ENCODE peak calls at places on chromosome 19, in five cellular contexts. R is ovary, J is cardiac muscle cell, X is left ventricle myocardium inferior, B is fibroblast of mammary gland. L is an unnamed sample.
A peak's percentile ranks its signal among the peaks of the same experiment; 100 is the strongest.

GRCh38 chr19:3778899-3779723 is 7.1 kb downstream of the MATK start:
- DNase-seq in R (no peak), J (no peak), X (no peak), B (no peak), L (no peak)

GRCh38 chr19:35476149-35476548 is 14.1 kb downstream of the KRTDAP start:
- DNase-seq in R (no peak), J (no peak), X (no peak), B (no peak), L (no peak)

GRCh38 chr19:5826531-5827341 is 12.8 kb downstream of the FUT6 start:
- DNase-seq in R (no peak), J (peak; percentile 45), X (peak; percentile 66), B (peak; percentile 26), L (peak; percentile 29)

GRCh38 chr19:46372901-46373572 is 26.1 kb downstream of the PPP5C start:
- DNase-seq in R (peak; percentile 20), J (peak; percentile 45), X (no peak), B (peak; percentile 62), L (peak; percentile 55)

GRCh38 chr19:29843180-29844051 is 31.6 kb downstream of the CCNE1 start:
- DNase-seq in R (peak; percentile 62), J (peak; percentile 63), X (peak; percentile 36), B (peak; percentile 38), L (no peak)

GRCh38 chr19:41570639-41571112 is 5.3 kb upstream of the CEACAM21 start:
- DNase-seq in R (peak; percentile 56), J (peak; percentile 84), X (peak; percentile 75), B (peak; percentile 62), L (peak; percentile 66)

GRCh38 chr19:39212377-39212742 is 8.3 kb upstream of the SYCN start:
- DNase-seq in R (no peak), J (peak; percentile 18), X (peak; percentile 24), B (peak; percentile 13), L (no peak)

GRCh38 chr19:50333737-50334617 is 4.8 kb upstream of the KCNC3 start:
- DNase-seq in R (peak; percentile 71), J (peak; percentile 79), X (peak; percentile 77), B (no peak), L (no peak)

GRCh38 chr19:3368848-3369336 is 2.5 kb downstream of the NFIC start:
- DNase-seq in R (no peak), J (peak; percentile 56), X (no peak), B (peak; percentile 52), L (peak; percentile 61)

GRCh38 chr19:37078717-37079032 is 442 bp downstream of the ZNF420 start:
- DNase-seq in R (no peak), J (no peak), X (no peak), B (peak; percentile 6), L (no peak)

GRCh38 chr19:32138416-32138815 is 207.0 kb upstream of the ZNF507 start:
- DNase-seq in R (no peak), J (no peak), X (no peak), B (no peak), L (no peak)
- TF ChIP-seq CTCF in R (no peak), J (no peak), X (peak; percentile 18), B (no peak), L (no peak)

GRCh38 chr19:7868326-7868670 is 5.9 kb downstream of the PRR36 start:
- DNase-seq in R (peak; percentile 54), J (no peak), X (no peak), B (peak; percentile 15), L (no peak)

GRCh38 chr19:7869910-7870511 is 4.2 kb downstream of the PRR36 start:
- DNase-seq in R (peak; percentile 86), J (no peak), X (no peak), B (peak; percentile 21), L (no peak)

GRCh38 chr19:7868671-7869452 is 5.3 kb downstream of the PRR36 start:
- DNase-seq in R (peak; percentile 89), J (peak; percentile 53), X (peak; percentile 58), B (peak; percentile 58), L (peak; percentile 34)

GRCh38 chr19:7870571-7871279 is 3.5 kb downstream of the PRR36 start:
- DNase-seq in R (peak; percentile 84), J (peak; percentile 22), X (no peak), B (peak; percentile 47), L (no peak)

DNA sequence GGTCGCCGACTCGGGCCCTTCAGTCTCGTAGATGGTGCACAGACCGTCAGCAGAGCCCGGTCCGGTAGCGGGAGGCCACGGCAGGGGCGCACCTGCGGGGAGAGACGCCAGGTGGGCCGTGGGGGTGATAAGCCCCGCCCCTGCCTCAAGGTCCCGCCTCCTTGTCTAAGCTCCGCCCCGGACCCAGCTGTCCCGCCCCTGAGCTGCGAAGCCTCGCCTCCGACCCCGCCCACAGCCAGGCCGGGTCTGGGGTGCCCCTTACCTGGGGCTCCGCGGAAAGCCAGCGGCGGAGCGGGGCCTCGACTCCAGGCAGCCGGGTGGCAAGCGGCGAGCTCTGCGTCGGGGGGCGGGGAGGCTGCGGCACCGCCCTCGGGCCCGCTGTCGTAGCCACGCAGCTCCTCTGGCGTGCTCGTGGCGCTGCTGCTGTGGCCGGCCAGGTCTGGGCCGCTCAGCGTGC is 4.7 kb downstream of the PRR36 start:
- DNase-seq in R (peak; percentile 91), J (peak; percentile 40), X (peak; percentile 49), B (no peak), L (no peak)
- TF ChIP-seq CTCF in R (no peak), J (no peak), X (peak; percentile 50), B (no peak), L (no peak)

DNA sequence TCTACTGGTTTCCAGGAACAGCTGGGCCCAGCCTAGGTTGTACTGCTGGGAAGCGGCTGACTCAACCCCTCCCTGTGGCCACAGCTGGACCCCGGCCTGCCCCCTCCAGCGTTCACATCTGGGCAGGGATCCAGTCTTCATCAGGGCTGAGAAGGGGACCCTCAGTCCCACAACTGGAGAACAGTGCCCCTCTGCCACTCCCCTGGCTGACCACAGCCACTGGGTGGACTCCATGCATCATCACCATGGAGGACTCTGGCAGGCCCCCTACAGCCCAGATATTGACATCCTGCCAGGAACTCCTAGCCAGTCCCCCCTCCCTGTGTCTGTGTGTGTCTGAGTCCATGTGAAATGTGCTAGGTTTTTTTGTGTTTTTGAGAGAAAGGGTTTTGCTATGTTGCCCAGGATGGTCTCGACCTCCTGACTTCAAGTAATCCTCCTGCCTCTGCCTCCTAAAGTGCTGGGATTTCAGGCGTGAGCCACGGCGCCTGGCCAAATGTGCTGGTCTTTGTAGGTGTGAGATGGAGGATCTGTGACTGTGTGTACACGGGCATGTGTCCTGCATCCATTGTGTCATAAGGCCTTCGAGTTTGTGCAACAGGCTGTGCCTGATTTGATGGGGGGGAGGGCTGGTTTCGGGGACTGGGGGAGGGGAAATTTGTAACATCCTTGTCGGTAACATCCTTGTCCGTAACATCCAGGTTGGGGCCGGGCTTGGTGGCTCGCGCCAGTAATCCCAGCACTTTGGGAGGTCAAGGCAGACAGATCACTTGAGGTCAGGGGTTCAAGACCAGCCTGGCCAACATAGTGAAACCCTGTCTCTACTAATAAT is 4.0 kb upstream of the HOOK2 start:
- DNase-seq in R (peak; percentile 85), J (peak; percentile 96), X (peak; percentile 73), B (peak; percentile 93), L (peak; percentile 76)
- TF ChIP-seq CTCF in R (no peak), J (no peak), X (no peak), B (no peak), L (no peak)

GRCh38 chr19:11288349-11288748 is 7.6 kb upstream of the TSPAN16 start:
- DNase-seq in R (no peak), J (peak; percentile 42), X (no peak), B (peak; percentile 41), L (peak; percentile 38)
- TF ChIP-seq CTCF in R (no peak), J (peak; percentile 59), X (peak; percentile 55), B (peak; percentile 64), L (peak; percentile 70)

GRCh38 chr19:48481846-48482639 is 12.9 kb downstream of the CYTH2 start:
- DNase-seq in R (no peak), J (no peak), X (no peak), B (peak; percentile 45), L (peak; percentile 55)

GRCh38 chr19:48479686-48480085 is 10.5 kb downstream of the CYTH2 start:
- DNase-seq in R (no peak), J (no peak), X (no peak), B (no peak), L (no peak)

GRCh38 chr19:48480151-48480475 is 10.9 kb downstream of the CYTH2 start:
- DNase-seq in R (peak; percentile 73), J (peak; percentile 46), X (peak; percentile 70), B (peak; percentile 28), L (peak; percentile 41)

GRCh38 chr19:48481191-48481500 is 12.0 kb downstream of the CYTH2 start:
- DNase-seq in R (no peak), J (peak; percentile 49), X (no peak), B (peak; percentile 34), L (peak; percentile 64)

DNA sequence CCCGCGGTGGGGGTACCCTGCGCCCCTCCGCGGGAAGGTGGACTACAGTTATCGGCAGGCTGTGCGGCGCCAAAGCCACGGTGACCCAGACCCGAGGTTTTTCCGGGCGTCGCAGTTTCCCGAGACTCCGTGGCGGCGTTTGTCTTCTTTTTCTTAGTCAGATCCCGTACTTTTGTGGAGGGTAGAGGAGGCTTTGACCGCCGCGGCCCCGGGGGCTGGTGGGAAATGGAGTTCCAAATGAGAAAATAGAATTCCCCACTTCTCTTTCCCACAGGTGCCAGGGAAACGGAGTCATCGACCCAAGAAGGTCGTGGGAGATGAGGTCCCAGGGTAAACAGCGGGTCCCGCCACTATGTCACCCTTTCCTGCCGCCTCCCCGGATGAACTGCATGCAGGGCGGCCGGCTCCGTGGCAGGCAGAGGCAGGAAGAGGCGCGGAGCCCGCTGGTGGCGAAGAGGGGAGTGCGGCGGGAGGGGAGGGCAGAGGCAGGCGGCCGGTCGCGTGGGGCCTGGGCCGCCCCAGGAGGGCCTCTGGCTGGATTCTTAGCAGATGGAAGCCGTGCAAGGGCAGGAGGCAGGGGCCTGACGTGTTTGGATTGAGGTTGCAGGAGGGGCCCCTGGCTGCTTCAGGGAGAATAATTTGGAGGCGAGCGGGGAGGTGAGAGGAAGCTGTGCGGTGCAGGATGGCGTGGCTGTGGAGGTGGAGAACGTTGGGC is 11.5 kb downstream of the CYTH2 start:
- DNase-seq in R (peak; percentile 65), J (peak; percentile 49), X (peak; percentile 56), B (peak; percentile 16), L (peak; percentile 39)
- TF ChIP-seq CTCF in R (no peak), J (peak; percentile 5), X (no peak), B (no peak), L (no peak)

GRCh38 chr19:15173746-15174404 is 26.9 kb downstream of the NOTCH3 start:
- DNase-seq in R (no peak), J (peak; percentile 21), X (no peak), B (no peak), L (peak; percentile 15)
- TF ChIP-seq CTCF in R (no peak), J (peak; percentile 23), X (peak; percentile 14), B (no peak), L (peak; percentile 24)

GRCh38 chr19:27775395-27775794 is 1437.6 kb downstream of the UQCRFS1 start:
- DNase-seq in R (no peak), J (no peak), X (no peak), B (no peak), L (no peak)

GRCh38 chr19:27776524-27776923 is 1436.4 kb downstream of the UQCRFS1 start:
- DNase-seq in R (no peak), J (no peak), X (no peak), B (no peak), L (no peak)

GRCh38 chr19:27774827-27775226 is 1438.1 kb downstream of the UQCRFS1 start:
- DNase-seq in R (no peak), J (no peak), X (no peak), B (peak; percentile 18), L (no peak)

GRCh38 chr19:27777242-27777641 is 1435.7 kb downstream of the UQCRFS1 start:
- DNase-seq in R (no peak), J (no peak), X (no peak), B (no peak), L (no peak)

DNA sequence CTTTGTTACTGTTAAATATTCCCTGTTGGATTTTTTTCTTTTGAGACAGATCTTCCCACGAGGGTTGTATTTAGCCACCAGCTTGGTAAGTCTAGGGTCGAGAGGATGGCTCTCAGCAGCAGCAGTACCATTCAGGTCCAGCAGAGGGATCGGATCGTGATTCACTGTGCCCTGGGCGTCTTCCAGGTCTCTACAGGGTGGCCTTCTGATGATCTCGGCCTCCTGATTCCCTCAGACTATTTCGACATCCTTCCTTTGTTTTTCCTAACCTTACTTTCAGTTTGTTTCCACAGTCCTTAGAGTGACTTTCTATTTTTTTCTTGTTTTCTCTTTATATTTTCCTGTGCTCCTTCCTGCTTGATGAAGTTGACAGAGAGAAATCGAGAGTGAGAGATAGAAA is 1436.9 kb downstream of the UQCRFS1 start:
- DNase-seq in R (no peak), J (peak; percentile 60), X (no peak), B (peak; percentile 82), L (peak; percentile 40)
- TF ChIP-seq CTCF in R (no peak), J (peak; percentile 42), X (peak; percentile 21), B (peak; percentile 53), L (peak; percentile 33)